ENCODE peak calls at places on chromosomes 12 and 14, in eight cellular contexts. H is GM23338, T is K562, C is HepG2, S is HCT116, L is SK-N-SH, J is HL-60, G is GM12878. X is an unnamed sample.

GRCh38 chr12:10802587-10802986 is at the start of gene TAS2R7:
- DNase-seq in L (no peak), G (no peak), S (no peak), J (no peak), H (no peak), C (no peak), T (no peak), X (no peak)

GRCh38 chr12:38850463-38850862 is 54.9 kb downstream of the CPNE8 start:
- DNase-seq in S (no peak), T (no peak), G (no peak), C (no peak), J (no peak), L (no peak), H (no peak), X (no peak)

GRCh38 chr12:79020106-79020505 is 155.5 kb downstream of the SYT1 start:
- DNase-seq in H (no peak), S (no peak), G (no peak), J (no peak), T (no peak), L (peak; percentile 5), C (no peak), X (no peak)

GRCh38 chr14:88706425-88706824 is 86.3 kb downstream of the EML5 start:
- DNase-seq in C (no peak), T (no peak), S (no peak), G (no peak), L (no peak), H (no peak), J (no peak), X (no peak)

GRCh38 chr14:67270354-67270753 is 29.1 kb downstream of the PALS1 start:
- DNase-seq in S (no peak), H (no peak), C (no peak), L (no peak), J (no peak), T (no peak), G (no peak), X (no peak)

GRCh38 chr12:108320503-108321293 is 18.4 kb downstream of the CMKLR1 start:
- DNase-seq in C (no peak), J (no peak), S (no peak), H (peak; percentile 43), T (no peak), L (no peak), G (peak; percentile 85), X (no peak)

GRCh38 chr14:104931323-104931770 is 6.7 kb downstream of the PLD4 start:
- DNase-seq in H (no peak), C (no peak), T (no peak), G (no peak), S (no peak), L (no peak), J (no peak), X (no peak)

GRCh38 chr14:91228112-91229004 is 16.1 kb downstream of the GPR68 start:
- DNase-seq in L (no peak), J (no peak), S (no peak), C (no peak), H (peak; percentile 83), T (peak; percentile 42), G (peak; percentile 86), X (no peak)

GRCh38 chr12:92955997-92956663 is 27.0 kb upstream of the EEA1 start:
- DNase-seq in S (no peak), G (no peak), H (no peak), L (no peak), T (no peak), C (no peak), J (no peak), X (no peak)

GRCh38 chr12:116284401-116284800 is 6.9 kb upstream of the MED13L start:
- DNase-seq in J (peak; percentile 83), T (no peak), C (no peak), G (no peak), S (no peak), H (no peak), L (no peak), X (no peak)

GRCh38 chr14:60094306-60094897 is 2.7 kb downstream of the PCNX4 start:
- DNase-seq in J (no peak), T (peak; percentile 33), G (no peak), L (no peak), S (no peak), H (peak; percentile 72), C (peak; percentile 90), X (no peak)

GRCh38 chr12:118981285-118982201 is at the start of gene SRRM4:
- DNase-seq in S (no peak), J (no peak), G (no peak), H (peak; percentile 95), C (no peak), T (peak; percentile 57), L (peak; percentile 90), X (no peak)

GRCh38 chr12:120767071-120768024 is 41.7 kb downstream of the ACADS start:
- DNase-seq in L (no peak), H (no peak), S (no peak), J (no peak), T (no peak), G (no peak), C (no peak), X (no peak)

GRCh38 chr12:115451785-115452736 is 768.1 kb upstream of the TBX3 start:
- DNase-seq in S (no peak), J (no peak), T (peak; percentile 49), L (peak; percentile 88), H (peak; percentile 91), C (peak; percentile 66), G (no peak), X (no peak)

GRCh38 chr12:132806857-132807256 is 21.8 kb downstream of the GOLGA3 start:
- DNase-seq in T (no peak), J (no peak), S (no peak), L (no peak), C (no peak), G (no peak), H (no peak), X (no peak)

GRCh38 chr14:100155881-100156645 is 3.4 kb downstream of the DEGS2 start:
- DNase-seq in J (no peak), L (peak; percentile 71), H (no peak), C (peak; percentile 37), T (no peak), S (no peak), G (no peak), X (no peak)

GRCh38 chr12:14810953-14811483 is 3.0 kb downstream of the SMCO3 start:
- DNase-seq in L (no peak), J (no peak), G (no peak), T (no peak), S (no peak), H (peak; percentile 59), C (peak; percentile 44), X (no peak)

DNA sequence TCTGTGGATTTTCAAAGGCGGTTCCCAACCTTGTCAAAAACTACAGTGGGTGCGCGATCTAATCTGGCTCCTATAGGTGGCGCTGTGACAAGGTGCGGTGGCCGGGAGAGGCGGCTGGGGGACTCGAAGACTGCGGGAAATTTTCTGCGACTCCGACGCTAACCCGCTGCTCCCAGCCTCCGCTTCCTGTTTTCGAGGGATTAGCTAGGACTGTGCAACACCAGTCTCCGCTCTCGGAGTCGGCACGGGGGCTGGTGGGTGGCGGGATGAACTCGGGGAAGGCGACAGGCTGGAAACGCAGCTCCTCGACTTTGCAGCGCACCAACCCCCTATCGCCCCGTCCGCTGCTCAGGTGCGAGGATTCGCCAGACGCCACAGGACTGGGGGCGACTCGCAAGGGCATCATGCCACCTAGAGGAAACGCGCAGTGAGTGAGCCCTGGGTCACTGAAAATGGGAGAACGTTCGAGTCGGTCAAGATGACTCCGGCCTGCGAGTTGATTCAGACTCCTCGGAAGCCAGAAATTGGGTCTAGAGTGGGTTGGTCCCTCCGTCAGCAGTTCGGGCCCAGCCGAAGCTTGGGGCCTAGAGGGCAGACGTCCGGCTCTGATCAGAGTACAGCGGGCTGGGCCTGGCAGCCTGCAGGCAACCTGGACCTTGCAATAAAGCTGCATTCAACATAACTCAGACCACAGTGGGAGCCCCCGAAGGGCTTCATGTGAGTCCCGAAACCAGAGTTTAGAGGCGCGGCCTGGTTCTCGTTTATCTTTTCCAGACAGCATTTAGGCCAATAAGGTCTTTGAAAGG is 5.5 kb upstream of the PAX9 start:
- DNase-seq in T (no peak), H (peak; percentile 91), C (peak; percentile 52), L (peak; percentile 66), G (no peak), S (peak; percentile 54), J (no peak), X (no peak)
- TF ChIP-seq CTCF in T (peak; percentile 29), H (peak; percentile 71), C (peak; percentile 66), L (peak; percentile 65), G (peak; percentile 25), S (peak; percentile 82), J (no peak), X (peak; percentile 61)

DNA sequence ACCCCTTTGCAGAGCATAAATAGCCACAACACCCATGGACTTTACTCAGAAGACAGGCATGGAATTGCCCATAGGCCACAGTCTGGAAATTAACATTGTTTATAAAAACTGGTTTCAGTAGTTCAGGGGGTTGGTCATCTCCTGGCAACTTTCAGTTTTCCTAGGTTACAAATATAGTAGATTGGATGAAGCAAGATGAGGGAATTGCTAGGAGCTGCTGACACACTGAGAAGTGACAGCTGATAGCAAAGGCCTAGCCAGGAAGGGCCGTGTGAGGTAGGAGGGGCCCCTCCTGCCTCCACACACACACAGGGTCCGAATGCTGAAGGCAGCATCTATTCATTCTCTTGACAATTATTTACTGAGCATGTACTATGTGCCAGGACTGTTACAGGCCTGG is 8.3 kb downstream of the GALNT16 start:
- DNase-seq in L (no peak), H (no peak), S (no peak), C (no peak), G (no peak), J (no peak), T (no peak), X (no peak)
- TF ChIP-seq REST in L (no peak), H (no peak), S (no peak), C (no peak), G (no peak), J (no peak), T (no peak), X (no peak)

GRCh38 chr12:4275869-4276253 is 2.3 kb downstream of the CCND2 start:
- DNase-seq in G (no peak), C (no peak), S (no peak), T (no peak), L (no peak), J (no peak), H (peak; percentile 36), X (no peak)
- TF ChIP-seq POLR2AphosphoS5 in G (peak; percentile 4), C (no peak), S (no peak), T (no peak), L (no peak), J (no peak), H (no peak), X (no peak)

GRCh38 chr12:105468464-105468863 is 138.0 kb downstream of the C12orf75 start:
- DNase-seq in C (no peak), H (no peak), J (no peak), T (no peak), S (no peak), L (no peak), G (no peak), X (no peak)
- TF ChIP-seq CTCF in C (no peak), H (no peak), J (no peak), T (no peak), S (no peak), L (no peak), G (no peak), X (no peak)